ENCODE peak calls at places on chromosomes 1 and 21, in four cellular contexts. One of them, this sample, is unnamed.
A peak's percentile ranks its signal among the peaks of the same experiment; 100 is the strongest.

GRCh38 chr1:9481048-9481447 is 58.2 kb upstream of the SLC25A33 start:
- DNase-seq in mammary epithelial cell: peak; percentile 27
- DNase-seq in lung: no peak
- DNase-seq in right lobe of liver: peak; percentile 37
- DNase-seq in this sample: no peak

GRCh38 chr1:35499652-35500176 is 57.5 kb downstream of the KIAA0319L start:
- DNase-seq in mammary epithelial cell: no peak
- DNase-seq in right lobe of liver: no peak
- DNase-seq in lung: no peak
- DNase-seq in this sample: no peak

GRCh38 chr1:43373034-43373940 is 5.5 kb upstream of the ELOVL1 start:
- DNase-seq in right lobe of liver: peak; percentile 32
- DNase-seq in lung: no peak
- DNase-seq in mammary epithelial cell: peak; percentile 92
- DNase-seq in this sample: no peak

GRCh38 chr1:3906672-3907020 is 6.6 kb upstream of the C1orf174 start:
- DNase-seq in right lobe of liver: no peak
- DNase-seq in mammary epithelial cell: no peak
- DNase-seq in lung: no peak
- DNase-seq in this sample: peak; percentile 90

GRCh38 chr1:208100906-208101305 is 143.3 kb downstream of the PLXNA2 start:
- DNase-seq in lung: no peak
- DNase-seq in mammary epithelial cell: no peak
- DNase-seq in right lobe of liver: no peak
- DNase-seq in this sample: no peak

GRCh38 chr1:43299101-43299500 is 1.7 kb upstream of the TIE1 start:
- DNase-seq in right lobe of liver: no peak
- DNase-seq in mammary epithelial cell: no peak
- DNase-seq in lung: no peak
- DNase-seq in this sample: no peak

GRCh38 chr21:42781150-42781980 is 98.0 kb downstream of the WDR4 start:
- DNase-seq in right lobe of liver: no peak
- DNase-seq in mammary epithelial cell: peak; percentile 27
- DNase-seq in lung: no peak
- DNase-seq in this sample: peak; percentile 37

GRCh38 chr1:221188531-221188930 is 309.3 kb downstream of the HLX start:
- DNase-seq in mammary epithelial cell: no peak
- DNase-seq in lung: no peak
- DNase-seq in right lobe of liver: no peak
- DNase-seq in this sample: no peak

GRCh38 chr1:87330201-87330953 is 1.7 kb downstream of the LMO4 start:
- DNase-seq in right lobe of liver: no peak
- DNase-seq in lung: peak; percentile 34
- DNase-seq in mammary epithelial cell: peak; percentile 23
- DNase-seq in this sample: no peak

GRCh38 chr1:83883979-83884378 is 115.0 kb downstream of the TTLL7 start:
- DNase-seq in right lobe of liver: no peak
- DNase-seq in mammary epithelial cell: peak; percentile 48
- DNase-seq in lung: no peak
- DNase-seq in this sample: no peak

GRCh38 chr1:247865416-247865815 is 8.4 kb downstream of the TRIM58 start:
- DNase-seq in right lobe of liver: no peak
- DNase-seq in lung: no peak
- DNase-seq in mammary epithelial cell: no peak
- DNase-seq in this sample: no peak

GRCh38 chr1:237672748-237673147 is 218.0 kb downstream of the ZP4 start:
- DNase-seq in lung: no peak
- DNase-seq in mammary epithelial cell: peak; percentile 4
- DNase-seq in right lobe of liver: no peak
- DNase-seq in this sample: no peak

GRCh38 chr1:101520302-101520701 is 283.5 kb downstream of the S1PR1 start:
- DNase-seq in lung: no peak
- DNase-seq in right lobe of liver: no peak
- DNase-seq in mammary epithelial cell: peak; percentile 42
- DNase-seq in this sample: no peak

GRCh38 chr1:195697130-195697529 is 911.1 kb downstream of the KCNT2 start:
- DNase-seq in right lobe of liver: no peak
- DNase-seq in lung: no peak
- DNase-seq in mammary epithelial cell: no peak
- DNase-seq in this sample: no peak

GRCh38 chr1:29415156-29415830 is 179.0 kb downstream of the PTPRU start:
- DNase-seq in lung: no peak
- DNase-seq in right lobe of liver: no peak
- DNase-seq in mammary epithelial cell: peak; percentile 27
- DNase-seq in this sample: no peak

GRCh38 chr1:35860680-35861079 is 22.3 kb upstream of the AGO1 start:
- DNase-seq in right lobe of liver: no peak
- DNase-seq in mammary epithelial cell: no peak
- DNase-seq in lung: no peak
- DNase-seq in this sample: no peak

GRCh38 chr1:84286071-84286470 is 15.4 kb upstream of the SAMD13 start:
- DNase-seq in right lobe of liver: no peak
- DNase-seq in lung: no peak
- DNase-seq in mammary epithelial cell: peak; percentile 16
- DNase-seq in this sample: no peak

GRCh38 chr1:90835661-90836344 is 118.7 kb upstream of the BARHL2 start:
- DNase-seq in right lobe of liver: peak; percentile 20
- DNase-seq in lung: no peak
- DNase-seq in mammary epithelial cell: no peak
- DNase-seq in this sample: no peak

GRCh38 chr1:33815061-33815460 is 48.8 kb upstream of the HMGB4 start:
- DNase-seq in mammary epithelial cell: no peak
- DNase-seq in lung: peak; percentile 25
- DNase-seq in right lobe of liver: no peak
- DNase-seq in this sample: no peak

GRCh38 chr21:38293765-38294164 is 37.0 kb downstream of the KCNJ15 start:
- DNase-seq in mammary epithelial cell: no peak
- DNase-seq in right lobe of liver: peak; percentile 88
- DNase-seq in lung: no peak
- DNase-seq in this sample: no peak

GRCh38 chr21:45537111-45537745 is 5.0 kb downstream of the SLC19A1 start:
- DNase-seq in right lobe of liver: no peak
- DNase-seq in lung: no peak
- DNase-seq in mammary epithelial cell: no peak
- DNase-seq in this sample: peak; percentile 81

GRCh38 chr1:26358411-26359384 is 4.8 kb upstream of the CRYBG2 start:
- DNase-seq in lung: no peak
- DNase-seq in right lobe of liver: peak; percentile 62
- DNase-seq in mammary epithelial cell: peak; percentile 93
- DNase-seq in this sample: no peak

GRCh38 chr21:14879458-14879857 is 185.3 kb downstream of the NRIP1 start:
- DNase-seq in right lobe of liver: no peak
- DNase-seq in mammary epithelial cell: no peak
- DNase-seq in lung: no peak
- DNase-seq in this sample: no peak

GRCh38 chr1:73943270-73943669 is 254.7 kb downstream of the LRRIQ3 start:
- DNase-seq in lung: no peak
- DNase-seq in right lobe of liver: no peak
- DNase-seq in mammary epithelial cell: no peak
- DNase-seq in this sample: no peak

DNA sequence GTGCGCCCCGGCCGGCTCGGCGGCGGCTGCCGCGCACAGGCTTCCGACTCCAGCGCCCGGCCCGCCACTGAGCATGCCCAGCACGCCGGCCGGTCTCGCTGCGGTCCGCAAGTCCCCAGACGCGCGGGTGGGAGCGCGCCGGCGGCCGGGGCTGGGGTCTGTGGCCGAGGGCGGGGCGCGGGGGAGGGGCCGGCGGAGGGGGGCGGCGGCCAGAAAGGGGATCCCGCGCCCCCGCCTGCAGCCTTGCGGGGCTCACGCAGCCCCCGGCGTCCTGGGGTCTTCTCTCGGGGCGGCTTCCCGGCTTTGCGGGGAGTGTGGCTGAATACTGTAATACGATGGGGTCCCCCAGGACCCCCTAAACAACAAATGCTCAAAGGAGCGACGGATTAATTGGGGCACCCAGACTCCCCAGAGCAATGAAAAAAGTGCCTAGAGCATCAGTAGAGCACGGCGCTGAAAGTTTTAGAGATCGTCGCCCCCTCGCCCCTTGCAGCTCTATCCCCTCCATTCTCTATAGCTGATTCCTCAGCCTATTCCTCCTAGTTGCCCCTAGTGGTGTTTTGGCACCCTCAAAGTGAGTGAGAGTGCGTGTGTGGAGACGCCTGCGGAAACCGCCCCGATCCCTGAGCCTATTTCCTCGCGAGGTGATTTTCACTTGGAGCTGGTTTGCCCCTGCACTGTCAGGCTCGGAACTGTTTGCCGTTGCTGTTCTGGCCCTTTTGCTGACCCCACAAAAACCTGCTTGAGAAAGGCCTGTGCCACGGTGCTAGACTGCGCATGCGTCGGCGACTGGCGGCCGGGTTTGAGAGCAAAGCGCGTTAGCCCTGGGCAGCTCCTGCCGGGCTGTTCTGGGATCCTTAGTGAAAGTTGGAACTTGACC is at the start of gene VAV3:
- DNase-seq in right lobe of liver: peak; percentile 80
- DNase-seq in lung: peak; percentile 64
- DNase-seq in mammary epithelial cell: peak; percentile 32
- DNase-seq in this sample: no peak
- TF ChIP-seq CTCF in right lobe of liver: no peak
- TF ChIP-seq CTCF in lung: no peak
- TF ChIP-seq CTCF in mammary epithelial cell: no peak
- TF ChIP-seq CTCF in this sample: peak; percentile 50

DNA sequence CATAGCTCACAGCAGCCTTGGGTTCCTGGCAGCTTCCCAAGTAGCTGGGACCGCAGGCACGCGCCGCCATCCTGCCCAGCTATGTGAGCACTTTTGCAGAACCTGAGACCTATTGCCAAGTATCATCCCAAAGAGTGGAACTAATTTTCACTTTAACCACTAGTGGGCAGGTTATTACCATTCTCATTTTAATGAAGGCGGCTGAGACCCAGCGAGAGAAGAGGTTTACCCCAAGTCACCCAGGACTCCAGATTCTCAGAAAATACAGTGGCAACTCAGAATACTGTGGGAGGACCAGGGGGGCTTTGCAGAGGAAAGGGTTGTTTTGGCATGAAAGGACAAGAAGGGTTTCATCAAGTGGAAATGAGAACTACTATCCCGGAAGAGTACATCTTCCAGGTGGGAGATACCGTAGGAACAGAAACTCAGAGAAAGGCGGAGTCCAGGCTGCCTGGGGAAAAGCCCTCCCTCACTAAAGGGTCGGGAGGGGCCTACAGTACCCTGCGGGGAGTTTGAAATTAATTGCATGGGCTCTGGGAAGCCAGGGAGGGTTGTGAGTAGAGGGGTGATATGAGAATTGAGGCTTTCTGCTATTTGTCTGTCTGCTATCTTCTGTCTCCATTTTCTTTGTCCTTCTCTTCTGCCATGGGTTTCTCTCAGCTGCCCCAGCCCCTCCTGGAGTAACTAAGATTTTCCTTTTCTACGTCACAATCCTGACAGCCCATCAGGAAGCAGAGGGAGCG is 7.2 kb upstream of the SEMA4A start:
- DNase-seq in right lobe of liver: peak; percentile 80
- DNase-seq in mammary epithelial cell: peak; percentile 93
- DNase-seq in lung: peak; percentile 78
- DNase-seq in this sample: no peak
- TF ChIP-seq CTCF in right lobe of liver: peak; percentile 62
- TF ChIP-seq CTCF in mammary epithelial cell: peak; percentile 74
- TF ChIP-seq CTCF in lung: peak; percentile 51
- TF ChIP-seq CTCF in this sample: peak; percentile 86

GRCh38 chr1:201560328-201561194 is 21.6 kb downstream of the NAV1 start:
- DNase-seq in mammary epithelial cell: no peak
- DNase-seq in right lobe of liver: no peak
- DNase-seq in lung: no peak
- DNase-seq in this sample: no peak
- TF ChIP-seq CTCF in mammary epithelial cell: no peak
- TF ChIP-seq CTCF in right lobe of liver: no peak
- TF ChIP-seq CTCF in lung: no peak
- TF ChIP-seq CTCF in this sample: no peak

DNA sequence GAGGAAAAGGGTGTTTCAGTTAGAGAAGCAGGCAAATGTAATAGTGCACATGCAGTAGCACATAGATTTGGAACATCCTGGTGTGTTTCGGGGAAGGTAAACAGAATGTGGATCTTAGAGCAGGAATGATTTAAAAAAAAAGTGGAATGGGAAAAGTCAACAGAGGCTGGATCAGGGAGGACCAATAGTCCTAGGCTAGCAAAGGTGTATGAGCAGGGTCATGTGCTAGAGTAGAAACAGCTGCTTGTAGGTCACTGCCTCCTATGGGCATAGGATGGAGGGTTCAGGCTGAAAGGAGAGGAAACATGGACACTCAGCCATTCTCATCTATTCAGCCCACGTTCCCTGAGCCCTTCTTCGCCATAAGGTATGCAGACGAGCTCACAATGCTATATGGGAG is 3.7 kb upstream of the KPNA6 start:
- DNase-seq in right lobe of liver: no peak
- DNase-seq in lung: no peak
- DNase-seq in mammary epithelial cell: no peak
- DNase-seq in this sample: no peak
- TF ChIP-seq CTCF in right lobe of liver: peak; percentile 24
- TF ChIP-seq CTCF in lung: no peak
- TF ChIP-seq CTCF in mammary epithelial cell: no peak
- TF ChIP-seq CTCF in this sample: no peak

GRCh38 chr1:192238421-192238820 is 78.4 kb upstream of the RGS21 start:
- DNase-seq in right lobe of liver: no peak
- DNase-seq in lung: no peak
- DNase-seq in mammary epithelial cell: no peak
- DNase-seq in this sample: no peak

GRCh38 chr1:192232859-192233417 is 74.7 kb downstream of the RGS18 start:
- DNase-seq in right lobe of liver: no peak
- DNase-seq in lung: no peak
- DNase-seq in mammary epithelial cell: no peak
- DNase-seq in this sample: no peak

GRCh38 chr1:192235127-192235526 is 76.9 kb downstream of the RGS18 start:
- DNase-seq in mammary epithelial cell: no peak
- DNase-seq in right lobe of liver: no peak
- DNase-seq in lung: no peak
- DNase-seq in this sample: no peak
- TF ChIP-seq CTCF in mammary epithelial cell: no peak
- TF ChIP-seq CTCF in right lobe of liver: no peak
- TF ChIP-seq CTCF in lung: no peak
- TF ChIP-seq CTCF in this sample: no peak

GRCh38 chr1:220184503-220184902 is 87.8 kb downstream of the RAB3GAP2 start:
- DNase-seq in lung: no peak
- DNase-seq in right lobe of liver: no peak
- DNase-seq in mammary epithelial cell: no peak
- DNase-seq in this sample: no peak
- TF ChIP-seq CTCF in lung: no peak
- TF ChIP-seq CTCF in right lobe of liver: no peak
- TF ChIP-seq CTCF in mammary epithelial cell: no peak
- TF ChIP-seq CTCF in this sample: no peak

GRCh38 chr1:178243119-178243518 is 149.2 kb downstream of the RASAL2 start:
- DNase-seq in right lobe of liver: no peak
- DNase-seq in lung: no peak
- DNase-seq in mammary epithelial cell: no peak
- DNase-seq in this sample: no peak
- TF ChIP-seq CTCF in right lobe of liver: no peak
- TF ChIP-seq CTCF in lung: no peak
- TF ChIP-seq CTCF in mammary epithelial cell: no peak
- TF ChIP-seq CTCF in this sample: no peak